ENCODE peak calls at places on chromosomes 6 and 20, in five cellular contexts. One of them, this sample, is unnamed.

GRCh38 chr6:102115911-102116310 is 722.4 kb downstream of the GRIK2 start:
- DNase-seq in stimulated activated CD4-positive, alpha-beta T cell treated with anti-CD3 and anti-CD28 coated beads, Interleukin-15, amount 100 ng/mL, for 24 hours: no peak
- DNase-seq in AG09319: no peak
- DNase-seq in NCI-H2029 treated with DMSO at 0.1 percent for 48 hours: no peak
- DNase-seq in ELR: no peak
- DNase-seq in this sample: no peak

GRCh38 chr20:8421981-8422380 is 289.9 kb downstream of the PLCB1 start:
- DNase-seq in stimulated activated CD4-positive, alpha-beta T cell treated with anti-CD3 and anti-CD28 coated beads, Interleukin-15, amount 100 ng/mL, for 24 hours: no peak
- DNase-seq in AG09319: peak; percentile 18
- DNase-seq in NCI-H2029 treated with DMSO at 0.1 percent for 48 hours: no peak
- DNase-seq in ELR: no peak
- DNase-seq in this sample: no peak

GRCh38 chr20:22946594-22946993 is 88.5 kb upstream of the SSTR4 start:
- DNase-seq in stimulated activated CD4-positive, alpha-beta T cell treated with anti-CD3 and anti-CD28 coated beads, Interleukin-15, amount 100 ng/mL, for 24 hours: no peak
- DNase-seq in AG09319: no peak
- DNase-seq in NCI-H2029 treated with DMSO at 0.1 percent for 48 hours: no peak
- DNase-seq in ELR: no peak
- DNase-seq in this sample: no peak

GRCh38 chr6:39897699-39898098 is 36.6 kb downstream of the MOCS1 start:
- DNase-seq in stimulated activated CD4-positive, alpha-beta T cell treated with anti-CD3 and anti-CD28 coated beads, Interleukin-15, amount 100 ng/mL, for 24 hours: no peak
- DNase-seq in AG09319: no peak
- DNase-seq in NCI-H2029 treated with DMSO at 0.1 percent for 48 hours: no peak
- DNase-seq in ELR: no peak
- DNase-seq in this sample: no peak

GRCh38 chr6:55636406-55637102 is 57.6 kb upstream of the HMGCLL1 start:
- DNase-seq in stimulated activated CD4-positive, alpha-beta T cell treated with anti-CD3 and anti-CD28 coated beads, Interleukin-15, amount 100 ng/mL, for 24 hours: no peak
- DNase-seq in AG09319: no peak
- DNase-seq in NCI-H2029 treated with DMSO at 0.1 percent for 48 hours: no peak
- DNase-seq in ELR: peak; percentile 91
- DNase-seq in this sample: no peak

GRCh38 chr6:138970856-138971425 is 17.1 kb downstream of the REPS1 start:
- DNase-seq in stimulated activated CD4-positive, alpha-beta T cell treated with anti-CD3 and anti-CD28 coated beads, Interleukin-15, amount 100 ng/mL, for 24 hours: peak; percentile 31
- DNase-seq in AG09319: peak; percentile 23
- DNase-seq in NCI-H2029 treated with DMSO at 0.1 percent for 48 hours: no peak
- DNase-seq in ELR: peak; percentile 97
- DNase-seq in this sample: no peak

GRCh38 chr6:5866547-5867051 is 140.1 kb downstream of the NRN1 start:
- DNase-seq in stimulated activated CD4-positive, alpha-beta T cell treated with anti-CD3 and anti-CD28 coated beads, Interleukin-15, amount 100 ng/mL, for 24 hours: no peak
- DNase-seq in AG09319: no peak
- DNase-seq in NCI-H2029 treated with DMSO at 0.1 percent for 48 hours: peak; percentile 98
- DNase-seq in ELR: peak; percentile 12
- DNase-seq in this sample: no peak

GRCh38 chr6:157860505-157860991 is 37.5 kb downstream of the SNX9 start:
- DNase-seq in stimulated activated CD4-positive, alpha-beta T cell treated with anti-CD3 and anti-CD28 coated beads, Interleukin-15, amount 100 ng/mL, for 24 hours: peak; percentile 33
- DNase-seq in AG09319: no peak
- DNase-seq in NCI-H2029 treated with DMSO at 0.1 percent for 48 hours: peak; percentile 21
- DNase-seq in ELR: no peak
- DNase-seq in this sample: no peak

GRCh38 chr6:149334201-149334600 is 16.7 kb downstream of the TAB2 start:
- DNase-seq in stimulated activated CD4-positive, alpha-beta T cell treated with anti-CD3 and anti-CD28 coated beads, Interleukin-15, amount 100 ng/mL, for 24 hours: no peak
- DNase-seq in AG09319: no peak
- DNase-seq in NCI-H2029 treated with DMSO at 0.1 percent for 48 hours: no peak
- DNase-seq in ELR: peak; percentile 66
- DNase-seq in this sample: no peak

This sample was measured in sigmoid colon.